ENCODE peak calls at places on chromosomes 5 and 9, in five cellular contexts. W is A549, N is GM12878, A is K562, O is HepG2. J is an unnamed sample.

GRCh38 chr5:147453901-147454814 is 55.7 kb downstream of the DPYSL3 start:
- DNase-seq in W (peak; percentile 76), N (no peak), A (peak; percentile 69), O (peak; percentile 52), J (peak; percentile 62)

GRCh38 chr9:110604101-110604710 is 24.7 kb upstream of the SVEP1 start:
- DNase-seq in W (no peak), N (no peak), A (no peak), O (no peak), J (peak; percentile 67)

GRCh38 chr9:33065157-33066076 is 11.1 kb downstream of the SMU1 start:
- DNase-seq in W (no peak), N (peak; percentile 60), A (no peak), O (no peak), J (no peak)

GRCh38 chr5:132828846-132829494 is 1.5 kb downstream of the SHROOM1 start:
- DNase-seq in W (no peak), N (no peak), A (no peak), O (no peak), J (no peak)

GRCh38 chr5:168312606-168313297 is 21.3 kb downstream of the WWC1 start:
- DNase-seq in W (no peak), N (no peak), A (no peak), O (no peak), J (no peak)

GRCh38 chr5:150789943-150790611 is 11.5 kb downstream of the SMIM3 start:
- DNase-seq in W (no peak), N (peak; percentile 54), A (peak; percentile 48), O (no peak), J (peak; percentile 96)

GRCh38 chr9:78856781-78857180 is 559.9 kb downstream of the PSAT1 start:
- DNase-seq in W (no peak), N (no peak), A (no peak), O (no peak), J (no peak)

GRCh38 chr9:81646337-81646736 is 43.0 kb downstream of the TLE1 start:
- DNase-seq in W (no peak), N (no peak), A (no peak), O (no peak), J (no peak)

GRCh38 chr9:127816362-127816725 is 13.7 kb downstream of the FPGS start:
- DNase-seq in W (no peak), N (no peak), A (no peak), O (no peak), J (no peak)

GRCh38 chr5:113147088-113147487 is 170.5 kb downstream of the DCP2 start:
- DNase-seq in W (no peak), N (no peak), A (no peak), O (no peak), J (no peak)

GRCh38 chr5:53084856-53085255 is 24.7 kb downstream of the MOCS2 start:
- DNase-seq in W (no peak), N (no peak), A (no peak), O (no peak), J (no peak)

GRCh38 chr5:53922508-53923498 is 362.4 kb downstream of the NDUFS4 start:
- DNase-seq in W (no peak), N (no peak), A (no peak), O (no peak), J (no peak)

GRCh38 chr5:173988554-173989431 is at the start of gene C5orf47:
- DNase-seq in W (no peak), N (no peak), A (no peak), O (no peak), J (no peak)

GRCh38 chr9:129069128-129069824 is 11.6 kb upstream of the DOLPP1 start:
- DNase-seq in W (no peak), N (no peak), A (peak; percentile 93), O (no peak), J (peak; percentile 98)

GRCh38 chr9:124216474-124217176 is 41.1 kb upstream of the NEK6 start:
- DNase-seq in W (no peak), N (peak; percentile 80), A (no peak), O (no peak), J (peak; percentile 96)

GRCh38 chr5:19910131-19910530 is 77.9 kb downstream of the CDH18 start:
- DNase-seq in W (no peak), N (no peak), A (no peak), O (no peak), J (no peak)

GRCh38 chr5:568061-568781 is 43.9 kb upstream of the CEP72 start:
- DNase-seq in W (no peak), N (no peak), A (no peak), O (no peak), J (peak; percentile 30)

GRCh38 chr5:132493821-132494220 is 3.2 kb upstream of the IRF1 start:
- DNase-seq in W (no peak), N (no peak), A (no peak), O (no peak), J (no peak)

GRCh38 chr9:116355153-116355827 is 201.7 kb downstream of the PAPPA start:
- DNase-seq in W (no peak), N (no peak), A (no peak), O (peak; percentile 46), J (peak; percentile 13)

GRCh38 chr5:126052120-126052519 is 371.1 kb upstream of the GRAMD2B start:
- DNase-seq in W (no peak), N (no peak), A (no peak), O (no peak), J (peak; percentile 8)

GRCh38 chr5:126656397-126657007 is 55.8 kb downstream of the PHAX start:
- DNase-seq in W (peak; percentile 55), N (no peak), A (peak; percentile 43), O (peak; percentile 41), J (peak; percentile 63)

GRCh38 chr5:67792891-67793290 is 422.7 kb upstream of the PIK3R1 start:
- DNase-seq in W (no peak), N (no peak), A (no peak), O (no peak), J (no peak)

GRCh38 chr9:112046181-112046580 is 128.9 kb downstream of the SUSD1 start:
- DNase-seq in W (no peak), N (no peak), A (no peak), O (no peak), J (no peak)

GRCh38 chr5:33890633-33891032 is 1.2 kb downstream of the ADAMTS12 start:
- DNase-seq in W (peak; percentile 31), N (no peak), A (no peak), O (no peak), J (no peak)

GRCh38 chr9:136550439-136551085 is 4.7 kb upstream of the NOTCH1 start:
- DNase-seq in W (no peak), N (no peak), A (no peak), O (no peak), J (no peak)

GRCh38 chr5:81020478-81021167 is 60.5 kb downstream of the RASGRF2 start:
- DNase-seq in W (no peak), N (no peak), A (no peak), O (no peak), J (no peak)

GRCh38 chr5:78573318-78573717 is 75.3 kb downstream of the LHFPL2 start:
- DNase-seq in W (no peak), N (peak; percentile 62), A (no peak), O (no peak), J (peak; percentile 73)

GRCh38 chr9:107875571-107875980 is 386.0 kb upstream of the KLF4 start:
- DNase-seq in W (no peak), N (no peak), A (no peak), O (no peak), J (no peak)

GRCh38 chr5:168851902-168852321 is 272.7 kb upstream of the PANK3 start:
- DNase-seq in W (no peak), N (no peak), A (peak; percentile 51), O (no peak), J (peak; percentile 84)

GRCh38 chr9:16434522-16434921 is 435.9 kb downstream of the BNC2 start:
- DNase-seq in W (no peak), N (no peak), A (no peak), O (no peak), J (no peak)

GRCh38 chr5:72282878-72283277 is 37.2 kb downstream of the MRPS27 start:
- DNase-seq in W (no peak), N (no peak), A (peak; percentile 20), O (no peak), J (no peak)

GRCh38 chr5:134127376-134127861 is 12.9 kb downstream of the TCF7 start:
- DNase-seq in W (no peak), N (peak; percentile 79), A (no peak), O (no peak), J (no peak)

GRCh38 chr5:72788851-72789505 is 27.5 kb upstream of the TNPO1 start:
- DNase-seq in W (peak; percentile 71), N (no peak), A (no peak), O (peak; percentile 12), J (no peak)

GRCh38 chr5:62450259-62450658 is 37.7 kb downstream of the IPO11 start:
- DNase-seq in W (no peak), N (no peak), A (no peak), O (no peak), J (no peak)

GRCh38 chr5:95808686-95809413 is 13.7 kb downstream of the GLRX start:
- DNase-seq in W (no peak), N (peak; percentile 98), A (no peak), O (no peak), J (peak; percentile 98)

GRCh38 chr5:108238936-108239887 is 142.7 kb downstream of the FBXL17 start:
- DNase-seq in W (no peak), N (no peak), A (no peak), O (no peak), J (no peak)

GRCh38 chr5:132746592-132747063 is 598 bp upstream of the CCNI2 start:
- DNase-seq in W (no peak), N (no peak), A (no peak), O (no peak), J (peak; percentile 41)

GRCh38 chr5:166032601-166033000 is 2258.8 kb upstream of the WWC1 start:
- DNase-seq in W (no peak), N (no peak), A (no peak), O (no peak), J (no peak)
- TF ChIP-seq MYC in W (no peak), N (no peak), A (no peak), O (no peak), J (no peak)

GRCh38 chr5:41793156-41793770 is 77.0 kb downstream of the OXCT1 start:
- DNase-seq in W (no peak), N (no peak), A (no peak), O (no peak), J (no peak)
- TF ChIP-seq MYC in W (no peak), N (no peak), A (no peak), O (no peak), J (no peak)

DNA sequence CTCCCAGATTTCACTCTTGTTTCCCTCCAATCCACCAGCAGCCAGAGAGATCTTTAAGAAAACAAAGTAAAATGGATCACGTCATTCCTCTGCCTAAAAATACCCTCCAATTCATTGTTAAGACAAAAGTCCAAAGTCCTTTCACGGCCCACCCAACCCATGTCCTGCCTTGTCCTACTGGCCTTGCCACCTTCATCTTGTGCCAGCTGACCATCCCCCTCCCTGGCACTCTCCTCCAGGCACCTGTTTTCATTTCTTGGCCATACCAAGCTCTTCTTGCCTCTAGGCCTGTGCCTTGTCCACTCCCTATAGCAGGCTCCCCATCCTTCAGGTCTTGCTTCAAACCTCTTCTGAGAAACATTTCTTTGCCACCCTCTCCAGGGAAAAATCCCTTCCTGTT is 307.6 kb downstream of the MSX2 start:
- DNase-seq in W (no peak), N (no peak), A (no peak), O (no peak), J (no peak)
- TF ChIP-seq MYC in W (no peak), N (no peak), A (no peak), O (no peak), J (no peak)

GRCh38 chr9:28539432-28539831 is 966.2 kb upstream of the C9orf72 start:
- DNase-seq in W (no peak), N (no peak), A (no peak), O (no peak), J (no peak)
- TF ChIP-seq MYC in W (no peak), N (no peak), A (no peak), O (no peak), J (no peak)